ENCODE peak calls at places on chromosomes 7 and 10, in four cellular contexts. K is H9, M is IMR-90, S is HCT116. G is an unnamed sample. For H3K4me1, the result is how much of the 10 kb centered on the place peaks cover.

GRCh38 chr10:30058111-30058510 is 1.3 kb downstream of the JCAD start:
- DNase-seq in K (no peak), M (no peak), S (no peak), G (no peak)

GRCh38 chr7:83655951-83656556 is 7.1 kb upstream of the SEMA3E start:
- DNase-seq in K (no peak), M (peak), S (peak), G (no peak)

GRCh38 chr10:17731331-17731730 is 20.7 kb upstream of the TMEM236 start:
- DNase-seq in K (no peak), M (no peak), S (no peak), G (no peak)

GRCh38 chr10:80136134-80136571 is 3.6 kb downstream of the PLAC9 start:
- DNase-seq in K (no peak), M (peak), S (no peak), G (peak)

GRCh38 chr7:56287429-56288138 is 171.4 kb upstream of the NUPR2 start:
- DNase-seq in K (no peak), M (no peak), S (no peak), G (no peak)

GRCh38 chr7:125526092-125526491 is 596.5 kb upstream of the POT1 start:
- DNase-seq in K (no peak), M (no peak), S (no peak), G (no peak)

GRCh38 chr7:11969627-11970026 is 137.6 kb upstream of the THSD7A start:
- DNase-seq in K (no peak), M (no peak), S (no peak), G (no peak)

GRCh38 chr10:132685121-132685891 is 100.6 kb downstream of the NKX6-2 start:
- DNase-seq in K (peak), M (peak), S (no peak), G (peak)

GRCh38 chr7:106640368-106641141 is 20.4 kb downstream of the CCDC71L start:
- DNase-seq in K (no peak), M (peak), S (no peak), G (no peak)

GRCh38 chr10:115278294-115278693 is 185.1 kb downstream of the ATRNL1 start:
- DNase-seq in K (no peak), M (no peak), S (no peak), G (no peak)

GRCh38 chr10:6513509-6513908 is 66.6 kb downstream of the PRKCQ start:
- DNase-seq in K (no peak), M (no peak), S (no peak), G (no peak)

GRCh38 chr10:9342865-9343450 is 1288.5 kb downstream of the GATA3 start:
- DNase-seq in K (no peak), M (peak), S (no peak), G (no peak)

GRCh38 chr7:39949980-39950472 is at the start of gene CDK13:
- DNase-seq in K (peak), M (peak), S (peak), G (peak)

GRCh38 chr7:133299620-133300019 is 46.7 kb downstream of the EXOC4 start:
- DNase-seq in K (no peak), M (no peak), S (no peak), G (no peak)

GRCh38 chr7:18361756-18362155 is 133.8 kb upstream of the HDAC9 start:
- DNase-seq in K (peak), M (no peak), S (no peak), G (no peak)

GRCh38 chr7:76281006-76281705 is 21.3 kb upstream of the HSPB1 start:
- DNase-seq in K (no peak), M (no peak), S (no peak), G (no peak)

GRCh38 chr10:43259248-43259980 is 7.5 kb downstream of the RASGEF1A start:
- DNase-seq in K (no peak), M (no peak), S (no peak), G (peak)

GRCh38 chr10:78215645-78216044 is 182.0 kb downstream of the RPS24 start:
- DNase-seq in K (no peak), M (peak), S (no peak), G (peak)

GRCh38 chr7:81857385-81857784 is 87.5 kb upstream of the HGF start:
- DNase-seq in K (no peak), M (no peak), S (no peak), G (no peak)

GRCh38 chr10:66586073-66586472 is 339.8 kb upstream of the LRRTM3 start:
- DNase-seq in K (peak), M (peak), S (no peak), G (no peak)
- TF ChIP-seq CTCF in K (peak), M (peak), S (peak), G (no peak)

GRCh38 chr7:91776166-91776565 is 104.3 kb downstream of the MTERF1 start:
- DNase-seq in K (no peak), M (no peak), S (no peak), G (no peak)
- H3K9ac ChIP-seq in K (no peak), M (no peak), S (no peak), G (no peak)

GRCh38 chr7:35725280-35725680 is 30.3 kb upstream of the HERPUD2 start:
- DNase-seq in K (no peak), M (no peak), S (no peak), G (peak)
- H3K4me1 ChIP-seq in K (under half), M (under half), S (under half), G (under half)

DNA sequence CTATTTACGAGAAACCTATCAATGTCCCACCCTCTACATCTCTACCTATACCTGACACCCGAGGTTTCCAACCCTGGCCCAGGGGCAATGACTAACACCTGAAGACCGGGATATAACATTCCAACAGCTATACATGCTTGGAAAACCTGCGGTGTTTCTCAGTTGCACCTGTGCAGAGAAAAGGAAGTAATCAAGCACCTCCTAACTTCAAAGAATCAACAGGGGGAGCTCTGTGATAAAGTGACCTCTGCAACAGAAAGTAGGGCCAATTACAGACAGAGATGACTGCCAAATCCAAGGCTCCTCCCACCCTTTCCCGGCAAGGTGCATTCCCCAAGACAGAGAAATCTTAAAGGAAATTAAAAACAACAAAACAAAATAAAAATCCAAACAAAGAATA is 41.3 kb downstream of the CCDC6 start:
- DNase-seq in K (peak), M (peak), S (peak), G (no peak)
- TF ChIP-seq CTCF in K (peak), M (peak), S (peak), G (peak)

GRCh38 chr10:112811741-112812551 is 138.1 kb upstream of the TCF7L2 start:
- DNase-seq in K (peak), M (peak), S (peak), G (peak)
- H3K9ac ChIP-seq in K (no peak), M (no peak), S (peak), G (no peak)

GRCh38 chr7:24824400-24824799 is 67.1 kb upstream of the GSDME start:
- DNase-seq in K (no peak), M (no peak), S (peak), G (no peak)
- H3K4me1 ChIP-seq in K (under half), M (under half), S (half or more), G (under half)

DNA sequence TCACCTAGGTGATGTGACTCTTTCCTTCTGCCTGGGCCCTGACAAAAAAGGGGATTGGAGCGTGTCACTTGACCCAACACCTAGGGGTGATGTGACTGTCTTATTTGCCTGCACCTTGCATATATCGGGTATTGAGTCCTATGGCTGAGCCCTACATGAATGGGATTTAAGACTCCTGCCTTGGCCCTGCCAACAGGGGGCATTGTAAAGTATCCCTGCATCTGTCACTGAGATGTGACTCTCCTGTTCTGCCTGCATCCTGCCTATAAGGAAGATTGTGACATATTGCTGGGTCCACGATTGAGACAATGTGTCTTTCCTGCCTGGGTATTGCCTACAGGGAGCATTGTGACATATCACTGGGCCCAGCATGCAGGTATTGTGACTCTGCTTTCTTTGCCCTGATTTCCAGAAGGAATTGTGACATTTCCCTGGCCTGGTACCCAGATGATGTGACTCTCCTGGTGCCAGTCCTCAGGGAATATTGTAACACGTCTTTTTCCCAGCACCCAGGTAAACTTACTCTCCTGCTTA is 14.2 kb upstream of the ZNF107 start:
- DNase-seq in K (no peak), M (no peak), S (no peak), G (no peak)
- TF ChIP-seq CTCF in K (no peak), M (no peak), S (no peak), G (no peak)

DNA sequence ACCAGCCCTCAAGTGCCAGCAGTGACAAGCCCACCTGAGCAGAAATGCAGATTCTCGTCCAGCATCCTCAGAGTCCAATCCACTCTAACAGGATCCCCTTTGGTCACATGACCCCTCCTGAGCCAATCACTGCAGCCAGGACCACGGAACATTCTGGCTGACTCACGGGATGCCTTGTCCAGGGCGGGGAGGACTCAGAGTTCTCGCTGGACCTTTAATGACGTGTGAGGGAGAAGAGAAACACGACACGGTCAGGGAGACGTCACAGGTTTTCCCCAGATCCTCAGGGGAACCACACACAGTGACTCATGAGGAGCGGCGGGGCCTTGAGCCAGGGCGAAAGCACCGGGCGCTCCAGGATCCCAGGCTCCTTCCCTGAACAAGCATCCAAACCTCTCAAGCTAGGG is 155.7 kb downstream of the PTPRN2 start:
- DNase-seq in K (no peak), M (peak), S (peak), G (no peak)
- H3K9ac ChIP-seq in K (no peak), M (no peak), S (no peak), G (no peak)